ENCODE peak calls at places on chromosomes 7 and 10, in six cellular contexts. X is mammary epithelial cell, H is AG04450, E is sigmoid colon, J is Karpas-422, F is mesenchymal stem cell. Q is an unnamed sample.

GRCh38 chr7:29989257-29989995 is at the start of gene SCRN1:
- DNase-seq in X (peak), E (peak), H (no peak), F (peak), J (peak), Q (peak)

GRCh38 chr7:135447783-135448182 is 62.1 kb downstream of the CNOT4 start:
- DNase-seq in H (no peak), E (no peak), J (no peak), F (no peak), X (no peak), Q (no peak)

GRCh38 chr10:131980757-131981428 is 830 bp downstream of the BNIP3 start:
- DNase-seq in E (peak), F (peak), J (no peak), H (no peak), X (no peak), Q (no peak)

GRCh38 chr7:68699090-68699711 is 899.1 kb upstream of the AUTS2 start:
- DNase-seq in J (no peak), X (no peak), E (no peak), F (peak), H (peak), Q (no peak)

GRCh38 chr10:68238371-68238770 is 6.5 kb upstream of the ATOH7 start:
- DNase-seq in E (no peak), H (no peak), X (no peak), J (no peak), F (no peak), Q (no peak)

GRCh38 chr10:33335550-33335799 is 1.0 kb upstream of the NRP1 start:
- DNase-seq in J (no peak), H (no peak), F (no peak), X (no peak), E (no peak), Q (no peak)

GRCh38 chr10:104376784-104377300 is 23.2 kb downstream of the CFAP58 start:
- DNase-seq in X (no peak), E (no peak), J (no peak), F (no peak), H (no peak), Q (no peak)

GRCh38 chr7:106848851-106849442 is 16.1 kb upstream of the PIK3CG start:
- DNase-seq in H (peak), F (peak), J (no peak), E (no peak), X (peak), Q (no peak)

GRCh38 chr10:121668336-121669009 is 70.2 kb upstream of the FGFR2 start:
- DNase-seq in E (peak), H (no peak), J (no peak), F (no peak), X (peak), Q (no peak)

GRCh38 chr10:130409931-130410330 is 273.7 kb downstream of the GLRX3 start:
- DNase-seq in H (no peak), F (no peak), X (no peak), J (no peak), E (no peak), Q (no peak)

GRCh38 chr10:45071043-45071813 is 70.5 kb downstream of the ZNF22 start:
- DNase-seq in X (no peak), F (no peak), J (no peak), E (no peak), H (no peak), Q (no peak)

GRCh38 chr7:44748948-44749731 is 493 bp downstream of the ZMIZ2 start:
- DNase-seq in H (no peak), J (peak), X (no peak), E (no peak), F (no peak), Q (no peak)

GRCh38 chr7:108468246-108468645 is 12.0 kb upstream of the NRCAM start:
- DNase-seq in J (no peak), H (no peak), F (no peak), E (no peak), X (no peak), Q (no peak)

GRCh38 chr10:58956926-58957325 is 219.5 kb upstream of the PHYHIPL start:
- DNase-seq in J (no peak), X (no peak), F (no peak), H (no peak), E (no peak), Q (no peak)

GRCh38 chr10:20276127-20276979 is 460.1 kb downstream of the PLXDC2 start:
- DNase-seq in X (peak), E (no peak), H (no peak), F (peak), J (no peak), Q (no peak)

GRCh38 chr7:150722403-150723065 is 6.1 kb downstream of the GIMAP1 start:
- DNase-seq in X (no peak), J (no peak), E (no peak), H (no peak), F (no peak), Q (no peak)

GRCh38 chr10:11515596-11516418 is 95.6 kb downstream of the USP6NL start:
- DNase-seq in X (peak), E (no peak), H (peak), F (peak), J (peak), Q (peak)

GRCh38 chr7:115851291-115851690 is 179.3 kb downstream of the TFEC start:
- DNase-seq in H (peak), J (peak), X (peak), F (peak), E (no peak), Q (no peak)

GRCh38 chr7:22319424-22320403 is 37.2 kb downstream of the RAPGEF5 start:
- DNase-seq in H (no peak), F (no peak), E (no peak), X (no peak), J (no peak), Q (no peak)

GRCh38 chr7:2621061-2621828 is 10.5 kb upstream of the TTYH3 start:
- DNase-seq in J (no peak), E (peak), X (no peak), F (peak), H (no peak), Q (no peak)

GRCh38 chr10:73209705-73210104 is 37.4 kb downstream of the DNAJC9 start:
- DNase-seq in J (no peak), F (peak), E (no peak), X (peak), H (no peak), Q (no peak)

GRCh38 chr10:3235996-3236510 is 63.5 kb upstream of the PITRM1 start:
- DNase-seq in F (peak), E (no peak), J (no peak), X (no peak), H (no peak), Q (no peak)

GRCh38 chr7:46145412-46145811 is 224.3 kb upstream of the IGFBP3 start:
- DNase-seq in X (peak), J (no peak), F (peak), E (no peak), H (peak), Q (no peak)

GRCh38 chr10:78506614-78507013 is 473.0 kb downstream of the RPS24 start:
- DNase-seq in F (no peak), E (no peak), X (no peak), H (no peak), J (no peak), Q (no peak)

GRCh38 chr10:103717341-103718246 is 137.8 kb downstream of the SH3PXD2A start:
- DNase-seq in E (no peak), J (no peak), H (no peak), X (peak), F (no peak), Q (no peak)

GRCh38 chr10:4733150-4733842 is 92.7 kb upstream of the AKR1E2 start:
- DNase-seq in X (peak), H (no peak), F (no peak), J (no peak), E (no peak), Q (no peak)
- H3K27ac ChIP-seq in X (peak), H (no peak), F (no peak), J (no peak), E (no peak), Q (no peak)

DNA sequence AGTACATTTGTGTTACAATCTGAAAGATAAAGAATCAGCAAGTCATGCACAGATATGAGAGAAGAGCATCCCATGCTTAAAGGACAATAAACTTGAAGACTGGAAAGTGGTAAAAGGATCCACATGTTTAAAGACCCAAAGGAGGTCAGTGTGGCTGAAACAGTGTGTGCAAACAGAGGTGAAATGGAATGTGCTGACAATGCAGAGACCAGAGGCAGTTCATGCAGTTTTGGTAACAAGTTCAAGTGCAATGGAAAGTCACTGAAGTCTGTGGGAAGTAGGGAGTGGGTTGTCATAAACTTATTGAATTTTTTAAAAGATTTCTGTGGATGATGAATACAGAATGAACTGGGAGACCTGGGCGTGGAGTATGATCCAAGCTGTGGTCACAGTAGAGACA is 408.1 kb downstream of the HGF start:
- DNase-seq in H (no peak), F (peak), X (peak), J (no peak), E (no peak), Q (no peak)
- H3K27ac ChIP-seq in H (no peak), F (no peak), X (no peak), J (no peak), E (no peak), Q (no peak)

GRCh38 chr10:102055647-102056419 is at the start of gene ARMH3:
- DNase-seq in E (peak), X (peak), F (peak), J (peak), H (peak), Q (peak)
- H3K27ac ChIP-seq in E (peak), X (peak), F (peak), J (peak), H (peak), Q (peak)

GRCh38 chr10:97891497-97892167 is 42.0 kb downstream of the GOLGA7B start:
- DNase-seq in E (no peak), J (no peak), F (no peak), X (no peak), H (no peak), Q (no peak)

GRCh38 chr10:97888641-97889262 is 39.1 kb downstream of the GOLGA7B start:
- DNase-seq in F (peak), H (no peak), J (no peak), E (no peak), X (peak), Q (no peak)

GRCh38 chr10:97887399-97887798 is 37.8 kb downstream of the GOLGA7B start:
- DNase-seq in J (no peak), E (no peak), H (no peak), X (no peak), F (no peak), Q (no peak)

GRCh38 chr10:97888134-97888533 is 38.5 kb downstream of the GOLGA7B start:
- DNase-seq in E (no peak), H (no peak), X (no peak), J (no peak), F (no peak), Q (no peak)

DNA sequence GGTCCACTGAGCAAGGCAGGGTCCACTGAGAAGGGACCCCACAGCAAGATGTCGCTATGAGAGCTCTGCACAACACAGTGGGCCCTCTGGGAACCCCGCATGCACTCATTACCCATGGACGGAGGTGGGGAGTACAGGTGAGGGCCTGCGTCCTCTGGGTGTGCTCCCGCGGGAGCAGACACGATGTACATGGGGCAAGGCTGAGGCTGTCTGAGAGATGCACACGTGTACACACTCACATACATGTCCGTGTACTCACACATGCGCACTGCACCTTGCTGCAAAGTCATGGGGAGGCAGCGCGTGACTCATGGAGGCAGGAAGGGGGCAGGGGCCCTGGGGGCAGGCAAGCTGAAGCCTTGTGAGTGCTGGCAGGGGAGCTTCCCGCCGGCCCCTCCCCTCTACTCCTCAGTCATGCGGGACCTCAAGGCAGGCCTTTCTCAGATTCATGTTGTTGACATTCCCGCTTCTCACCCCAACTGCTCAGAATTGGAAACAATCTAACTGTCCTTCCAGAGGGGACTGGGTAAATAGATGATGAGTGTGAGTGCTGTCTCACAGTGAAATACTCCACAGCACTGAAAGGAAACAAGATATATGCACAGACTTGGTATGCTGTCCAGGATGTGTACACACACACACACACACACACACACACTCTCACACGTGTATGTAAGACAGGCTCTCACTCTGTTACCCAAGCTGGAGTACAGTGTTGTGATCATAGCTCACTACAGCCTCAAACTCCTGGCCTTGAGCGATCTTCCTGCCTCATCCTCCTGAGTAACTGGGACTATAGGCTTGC is 40.0 kb downstream of the GOLGA7B start:
- DNase-seq in X (peak), E (no peak), F (peak), J (no peak), H (no peak), Q (no peak)
- H3K27ac ChIP-seq in X (no peak), E (no peak), F (peak), J (no peak), H (no peak), Q (no peak)

GRCh38 chr10:89395141-89395540 is 2.7 kb downstream of the IFIT1 start:
- DNase-seq in E (no peak), H (no peak), X (no peak), J (no peak), F (no peak), Q (no peak)
- H3K27ac ChIP-seq in E (peak), H (no peak), X (no peak), J (no peak), F (no peak), Q (no peak)

GRCh38 chr7:17477182-17477581 is 178.7 kb downstream of the AHR start:
- DNase-seq in H (no peak), F (no peak), E (no peak), X (no peak), J (no peak), Q (no peak)
- H3K27ac ChIP-seq in H (no peak), F (no peak), E (no peak), X (no peak), J (no peak), Q (no peak)

GRCh38 chr7:148303295-148304013 is 287.1 kb upstream of the C7orf33 start:
- DNase-seq in F (peak), E (peak), H (no peak), J (peak), X (peak), Q (no peak)
- H3K27ac ChIP-seq in F (no peak), E (no peak), H (no peak), J (peak), X (no peak), Q (no peak)

GRCh38 chr10:114678806-114679205 is 20.7 kb upstream of the ABLIM1 start:
- DNase-seq in F (no peak), J (no peak), H (no peak), X (no peak), E (no peak), Q (no peak)
- H3K27ac ChIP-seq in F (no peak), J (no peak), H (no peak), X (no peak), E (no peak), Q (no peak)

DNA sequence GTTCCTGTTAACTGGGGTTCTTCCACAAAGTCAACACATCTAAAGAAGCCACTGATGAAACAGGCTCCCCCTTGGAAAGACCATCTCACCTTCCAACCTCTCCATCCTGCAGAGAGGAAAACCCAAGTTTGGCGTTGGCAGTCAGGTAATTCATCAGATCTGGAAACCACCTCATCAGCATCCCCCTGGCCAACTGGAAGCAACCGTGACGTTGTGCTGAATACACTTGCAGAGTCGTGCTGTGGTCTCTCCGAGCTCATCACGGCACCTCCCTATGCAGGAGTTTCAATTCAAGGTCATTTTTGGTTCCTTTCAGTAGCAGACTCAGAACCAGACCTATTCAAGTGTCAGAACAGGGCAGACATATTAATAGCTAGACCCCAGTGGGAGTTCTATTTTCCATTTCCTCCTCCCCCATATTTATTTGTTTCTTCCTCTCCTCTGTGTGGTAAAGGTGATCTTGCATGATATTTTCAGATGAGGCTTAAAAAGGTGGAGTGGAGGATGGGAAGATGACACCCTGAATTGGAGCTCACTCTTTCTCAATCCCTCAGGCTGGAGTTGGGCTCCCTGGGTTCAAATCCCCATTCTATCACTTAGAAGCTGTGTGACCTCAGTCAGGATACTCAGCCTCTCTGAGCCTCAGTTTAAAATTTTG is 149.1 kb upstream of the ADO start:
- DNase-seq in F (no peak), X (no peak), J (no peak), E (no peak), H (no peak), Q (no peak)
- H3K27ac ChIP-seq in F (no peak), X (no peak), J (no peak), E (no peak), H (no peak), Q (no peak)

Q was measured in naive thymus-derived CD4-positive, alpha-beta T cell.